ENCODE peak calls at places on chromosome 9, in nine cellular contexts. W, M, Y, F, K, H, L, P and N are unnamed samples.
A peak's percentile ranks its signal among the peaks of the same experiment; 100 is the strongest.

GRCh38 chr9:6054280-6055099 is 39.1 kb upstream of the RANBP6 start:
- DNase-seq in K (peak; percentile 68), H (peak; percentile 30), P (peak; percentile 74), W (peak; percentile 70), M (peak; percentile 64), F (no peak), Y (peak; percentile 65), L (no peak), N (peak; percentile 49)

GRCh38 chr9:68998344-68998743 is 15.6 kb downstream of the PRKACG start:
- DNase-seq in Y (no peak), K (no peak), H (no peak), M (no peak), F (no peak), P (no peak), W (no peak), L (no peak), N (no peak)

GRCh38 chr9:93096131-93096802 is at the start of gene CARD19:
- DNase-seq in W (peak; percentile 12), L (no peak), M (peak; percentile 78), K (peak; percentile 55), F (no peak), Y (no peak), H (peak; percentile 43), P (peak; percentile 87), N (no peak)

GRCh38 chr9:137317021-137317978 is 15.2 kb upstream of the NRARP start:
- DNase-seq in K (no peak), L (no peak), F (no peak), Y (no peak), H (no peak), P (peak; percentile 48), M (no peak), W (no peak), N (no peak)

GRCh38 chr9:114805670-114806551 is at the start of gene TNFSF15:
- DNase-seq in M (peak; percentile 54), P (peak; percentile 63), H (no peak), Y (peak; percentile 49), K (no peak), F (no peak), L (no peak), W (peak; percentile 44), N (peak; percentile 59)

GRCh38 chr9:28774433-28775029 is 1201.2 kb upstream of the C9orf72 start:
- DNase-seq in K (no peak), P (no peak), H (no peak), Y (peak; percentile 18), W (peak; percentile 0), L (no peak), M (no peak), F (no peak), N (no peak)

GRCh38 chr9:137467896-137468295 is 8.8 kb upstream of the NSMF start:
- DNase-seq in H (no peak), K (peak; percentile 17), L (no peak), W (no peak), F (no peak), P (no peak), Y (no peak), M (no peak), N (no peak)

GRCh38 chr9:86720893-86721698 is 226.2 kb downstream of the GAS1 start:
- DNase-seq in Y (no peak), L (no peak), F (no peak), W (no peak), H (no peak), P (no peak), K (no peak), M (no peak), N (no peak)

GRCh38 chr9:127711831-127712274 is 3.6 kb downstream of the PTRH1 start:
- DNase-seq in P (no peak), H (no peak), Y (no peak), W (no peak), M (no peak), K (no peak), F (no peak), L (no peak), N (no peak)

GRCh38 chr9:89463986-89464901 is 33.7 kb downstream of the SEMA4D start:
- DNase-seq in L (peak; percentile 15), M (peak; percentile 76), W (no peak), P (peak; percentile 52), Y (no peak), F (no peak), K (no peak), H (no peak), N (no peak)

GRCh38 chr9:91422832-91423711 is 560 bp downstream of the NFIL3 start:
- DNase-seq in W (peak; percentile 85), H (peak; percentile 68), Y (peak; percentile 44), M (peak; percentile 75), K (peak; percentile 69), L (no peak), P (peak; percentile 96), F (peak; percentile 95), N (peak; percentile 70)
- TF ChIP-seq POLR2A in W (peak; percentile 87), H (no peak), Y (peak; percentile 44), M (peak; percentile 65), K (peak; percentile 32), L (peak; percentile 44), P (peak; percentile 26), F (peak; percentile 42), N (peak; percentile 83)

GRCh38 chr9:21764736-21765245 is 37.6 kb upstream of the MTAP start:
- DNase-seq in Y (peak; percentile 1), M (no peak), F (no peak), K (no peak), L (no peak), H (no peak), W (no peak), P (no peak), N (no peak)

GRCh38 chr9:21761309-21761901 is 41.0 kb upstream of the MTAP start:
- DNase-seq in K (no peak), M (no peak), H (no peak), W (no peak), P (no peak), L (no peak), Y (no peak), F (no peak), N (no peak)

GRCh38 chr9:21762064-21762463 is 40.4 kb upstream of the MTAP start:
- DNase-seq in F (no peak), W (no peak), P (no peak), Y (no peak), H (no peak), L (no peak), K (no peak), M (no peak), N (no peak)

GRCh38 chr9:21770877-21771560 is 31.4 kb upstream of the MTAP start:
- DNase-seq in H (no peak), W (peak; percentile 88), K (no peak), L (no peak), Y (no peak), P (no peak), F (no peak), M (no peak), N (no peak)

GRCh38 chr9:21766096-21766495 is 36.3 kb upstream of the MTAP start:
- DNase-seq in Y (peak; percentile 7), K (no peak), L (no peak), W (no peak), M (no peak), H (no peak), P (no peak), F (no peak), N (no peak)
- H3K27ac ChIP-seq in Y (no peak overlapping the region), K (no peak overlapping the region), L (no peak overlapping the region), W (no peak overlapping the region), M (no peak overlapping the region), H (no peak overlapping the region), P (no peak overlapping the region), F (no peak overlapping the region), N (no peak overlapping the region)

DNA sequence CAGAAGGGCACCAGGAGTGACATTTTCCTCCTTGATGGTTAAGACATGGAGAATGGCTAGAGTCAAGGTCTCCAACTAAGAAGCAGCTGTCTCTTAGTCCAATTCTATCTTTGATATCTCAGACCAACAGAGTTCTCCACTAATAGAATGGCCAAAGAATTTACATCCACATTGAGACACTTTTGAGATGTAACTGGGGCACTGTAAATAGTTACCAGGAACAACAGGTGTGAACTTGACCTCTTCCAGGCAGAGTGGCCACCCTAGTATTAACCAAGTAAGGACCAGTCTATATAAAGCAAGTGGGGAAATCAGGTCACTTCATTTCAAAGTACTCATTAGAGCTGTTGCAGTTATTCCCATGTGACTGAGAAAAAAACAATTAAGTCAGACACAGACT is 159.7 kb upstream of the RAD23B start:
- DNase-seq in M (no peak), L (no peak), Y (no peak), K (no peak), W (no peak), F (no peak), H (no peak), P (no peak), N (no peak)
- H3K27me3 ChIP-seq in M (no peaks in the 10 kb centered on the region), L (no peaks in the 10 kb centered on the region), Y (no peaks in the 10 kb centered on the region), K (peaks cover 7% of the 10 kb centered on the region), W (no peaks in the 10 kb centered on the region), F (no peaks in the 10 kb centered on the region), H (no peaks in the 10 kb centered on the region), P (no peaks in the 10 kb centered on the region), N (no peaks in the 10 kb centered on the region)

GRCh38 chr9:96382175-96382574 is 1.3 kb downstream of the SLC35D2 start:
- DNase-seq in K (no peak), Y (peak; percentile 20), M (no peak), W (peak; percentile 45), P (no peak), F (no peak), L (no peak), H (no peak), N (no peak)

GRCh38 chr9:96386157-96386556 is 2.6 kb upstream of the SLC35D2 start:
- DNase-seq in P (no peak), L (no peak), H (no peak), K (no peak), M (no peak), Y (peak; percentile 83), W (no peak), F (no peak), N (no peak)

GRCh38 chr9:96381696-96382095 is 1.8 kb downstream of the SLC35D2 start:
- DNase-seq in Y (no peak), M (no peak), K (no peak), F (no peak), P (peak; percentile 40), H (no peak), L (no peak), W (no peak), N (no peak)

GRCh38 chr9:96382839-96383164 is 709 bp downstream of the SLC35D2 start:
- DNase-seq in M (no peak), L (no peak), F (no peak), P (no peak), Y (no peak), K (no peak), W (no peak), H (no peak), N (no peak)

GRCh38 chr9:96383165-96383939 is at the start of gene SLC35D2:
- DNase-seq in L (no peak), Y (peak; percentile 73), K (peak; percentile 76), P (peak; percentile 75), W (peak; percentile 32), F (no peak), M (peak; percentile 87), H (peak; percentile 40), N (peak; percentile 89)
- TF ChIP-seq POLR2A in L (peak; percentile 28), Y (peak; percentile 41), K (peak; percentile 39), P (no peak), W (no peak), F (no peak), M (peak; percentile 60), H (peak; percentile 66), N (peak; percentile 74)

GRCh38 chr9:8823131-8823895 is 1023.7 kb upstream of the DMAC1 start:
- DNase-seq in P (no peak), L (no peak), H (no peak), W (no peak), M (no peak), F (no peak), Y (no peak), K (no peak), N (no peak)
- H3K27ac ChIP-seq in P (no peak overlapping the region), L (no peak overlapping the region), H (no peak overlapping the region), W (no peak overlapping the region), M (no peak overlapping the region), F (no peak overlapping the region), Y (no peak overlapping the region), K (no peak overlapping the region), N (peak overlapping the region; percentile 96)